ENCODE peak calls at places on chromosomes 4 and X, in four cellular contexts. P is K562, F is GM12878, W is HepG2. Z is an unnamed sample.

GRCh38 chrX:100643943-100644587 is at the start of gene SRPX2:
- DNase-seq in W (no peak), F (no peak), P (no peak), Z (no peak)

GRCh38 chr4:56200275-56200674 is 187.0 kb downstream of the AASDH start:
- DNase-seq in W (no peak), F (no peak), P (no peak), Z (no peak)

GRCh38 chr4:69858683-69859082 is 1.3 kb downstream of the SULT1E1 start:
- DNase-seq in W (no peak), F (no peak), P (no peak), Z (no peak)

GRCh38 chr4:86927843-86928395 is 6.9 kb upstream of the AFF1 start:
- DNase-seq in W (peak; percentile 87), P (no peak), F (no peak), Z (no peak)

GRCh38 chr4:131426023-131426758 is 1722.9 kb upstream of the PCDH10 start:
- DNase-seq in P (no peak), W (no peak), F (peak; percentile 13), Z (no peak)

GRCh38 chr4:31236635-31237173 is 516.5 kb downstream of the PCDH7 start:
- DNase-seq in F (no peak), P (no peak), W (no peak), Z (no peak)

GRCh38 chrX:154441984-154442707 is 1.8 kb upstream of the FAM50A start:
- DNase-seq in P (no peak), W (no peak), F (no peak), Z (no peak)

GRCh38 chr4:77232653-77233052 is 75.6 kb downstream of the CCNG2 start:
- DNase-seq in W (no peak), F (no peak), P (no peak), Z (no peak)

GRCh38 chr4:157221895-157222763 is 1.6 kb downstream of the GRIA2 start:
- DNase-seq in F (no peak), P (no peak), W (no peak), Z (peak; percentile 9)

GRCh38 chrX:107766470-107767140 is 9.0 kb downstream of the TSC22D3 start:
- DNase-seq in P (no peak), W (no peak), F (no peak), Z (no peak)

GRCh38 chrX:11579856-11580595 is 85.7 kb downstream of the ARHGAP6 start:
- DNase-seq in W (no peak), P (no peak), F (no peak), Z (no peak)

GRCh38 chrX:40109288-40110008 is 11.7 kb upstream of the BCOR start:
- DNase-seq in F (no peak), W (peak; percentile 49), P (peak; percentile 54), Z (peak; percentile 50)

GRCh38 chr4:45131020-45131419 is 404.7 kb upstream of the GNPDA2 start:
- DNase-seq in P (no peak), F (no peak), W (no peak), Z (no peak)

GRCh38 chrX:1466971-1467561 is 14.4 kb upstream of the ASMTL start:
- DNase-seq in F (no peak), W (no peak), P (no peak), Z (no peak)

GRCh38 chrX:41275661-41276609 is 58.0 kb upstream of the DDX3X start:
- DNase-seq in W (peak; percentile 21), F (no peak), P (peak; percentile 49), Z (peak; percentile 76)

GRCh38 chr4:123616970-123617392 is 220.4 kb downstream of the SPRY1 start:
- DNase-seq in P (no peak), W (no peak), F (no peak), Z (peak; percentile 17)

GRCh38 chrX:54695816-54696487 is 102.1 kb downstream of the ITIH6 start:
- DNase-seq in W (no peak), F (peak; percentile 27), P (no peak), Z (no peak)

GRCh38 chr4:14222630-14223029 is 595.1 kb upstream of the BOD1L1 start:
- DNase-seq in P (no peak), W (no peak), F (no peak), Z (no peak)

GRCh38 chr4:108034560-108034959 is 44.9 kb downstream of the HADH start:
- DNase-seq in P (no peak), W (no peak), F (no peak), Z (no peak)

GRCh38 chr4:105544517-105544916 is 7.9 kb upstream of the ARHGEF38 start:
- DNase-seq in W (no peak), F (no peak), P (no peak), Z (no peak)

GRCh38 chrX:72169008-72169728 is 12.4 kb upstream of the PIN4 start:
- DNase-seq in P (no peak), F (no peak), W (no peak), Z (no peak)

GRCh38 chrX:131273024-131273423 is 16.1 kb downstream of the IGSF1 start:
- DNase-seq in F (no peak), W (peak; percentile 25), P (no peak), Z (no peak)

GRCh38 chrX:49166914-49167739 is 4.6 kb downstream of the MAGIX start:
- DNase-seq in F (peak; percentile 51), W (no peak), P (peak; percentile 45), Z (no peak)

GRCh38 chrX:154458116-154458953 is at the start of gene PLXNA3:
- DNase-seq in P (peak; percentile 87), F (no peak), W (no peak), Z (peak; percentile 71)

GRCh38 chr4:1295405-1296055 is 5.8 kb downstream of the MAEA start:
- DNase-seq in P (no peak), W (no peak), F (no peak), Z (no peak)

GRCh38 chr4:36243355-36244256 is 708 bp downstream of the ARAP2 start:
- DNase-seq in F (no peak), P (no peak), W (no peak), Z (peak; percentile 29)

GRCh38 chr4:8189551-8190466 is 9.3 kb upstream of the SH3TC1 start:
- DNase-seq in P (no peak), W (no peak), F (no peak), Z (no peak)

GRCh38 chr4:109801895-109802319 is at the start of gene CFI:
- DNase-seq in W (peak; percentile 95), P (no peak), F (no peak), Z (no peak)

GRCh38 chr4:112953295-112953694 is 96.2 kb upstream of the ANK2 start:
- DNase-seq in W (no peak), P (no peak), F (no peak), Z (no peak)

GRCh38 chr4:168648929-168649328 is 152.1 kb downstream of the PALLD start:
- DNase-seq in P (no peak), F (no peak), W (no peak), Z (no peak)

GRCh38 chr4:170071196-170071595 is 18.6 kb downstream of the AADAT start:
- DNase-seq in F (no peak), W (no peak), P (no peak), Z (no peak)

GRCh38 chr4:25299476-25300203 is 12.9 kb upstream of the ZCCHC4 start:
- DNase-seq in P (no peak), W (peak; percentile 43), F (no peak), Z (no peak)

GRCh38 chr4:78056265-78057129 is 626 bp upstream of the FRAS1 start:
- DNase-seq in W (peak; percentile 92), F (no peak), P (peak; percentile 23), Z (peak; percentile 77)

DNA sequence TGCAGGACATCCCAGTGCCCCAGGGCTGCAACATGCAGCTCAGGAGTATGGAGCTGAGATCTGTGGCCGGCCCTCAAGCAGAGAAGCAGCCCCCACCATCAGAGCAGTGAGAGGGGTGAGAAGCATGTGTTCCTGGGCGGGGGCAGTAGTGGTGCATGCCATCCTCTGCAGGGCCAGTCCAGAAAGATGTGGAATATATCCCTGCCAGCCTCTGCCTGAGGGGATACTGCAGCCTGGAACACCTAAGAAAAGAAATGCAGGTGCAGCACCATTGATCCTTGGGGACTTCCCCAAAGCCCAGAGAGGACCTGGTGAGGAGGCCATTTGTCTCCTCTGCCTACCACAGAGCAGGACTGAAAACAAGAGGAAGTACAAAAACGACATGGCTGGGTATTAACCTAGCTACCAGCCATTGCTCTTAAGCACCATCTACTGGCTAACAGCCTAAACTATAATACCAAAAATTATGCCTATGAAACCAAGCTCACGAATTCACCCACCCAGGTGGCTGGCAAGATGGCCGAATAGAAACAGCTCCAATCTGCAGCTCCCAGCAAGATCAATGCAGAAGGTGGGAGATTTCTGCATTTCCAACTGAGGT is 158.8 kb downstream of the ADGRA3 start:
- DNase-seq in F (no peak), P (no peak), W (no peak), Z (peak; percentile 4)
- TF ChIP-seq FOXK2 in F (no peak), P (no peak), W (no peak), Z (no peak)

DNA sequence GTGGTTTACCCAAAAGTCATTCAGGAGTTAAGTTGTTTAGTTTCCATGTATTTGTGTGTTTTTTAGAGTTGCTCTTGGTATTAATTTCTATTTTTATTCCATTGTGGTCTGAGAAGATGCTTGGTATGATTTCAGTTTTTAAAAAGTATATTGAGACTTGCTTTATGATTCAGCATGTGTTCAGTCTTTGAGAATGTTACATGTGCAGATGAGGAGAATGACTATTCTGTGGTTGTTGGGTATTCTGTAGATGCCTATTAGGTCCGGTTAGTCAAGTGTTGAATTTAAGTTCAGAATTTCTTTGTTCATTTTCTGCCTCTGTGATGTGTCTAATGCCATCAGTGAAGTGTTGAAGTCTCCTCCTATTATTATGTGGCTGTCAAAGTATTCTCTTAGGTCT is 249.4 kb downstream of the ARHGAP10 start:
- DNase-seq in W (no peak), P (no peak), F (peak; percentile 57), Z (no peak)
- TF ChIP-seq SP1 in W (no peak), P (no peak), F (no peak), Z (no peak)

GRCh38 chr4:3788366-3788660 is 22.1 kb downstream of the ADRA2C start:
- DNase-seq in P (no peak), W (no peak), F (no peak), Z (no peak)

GRCh38 chr4:3790006-3790561 is 23.9 kb downstream of the ADRA2C start:
- DNase-seq in F (no peak), W (no peak), P (no peak), Z (no peak)

GRCh38 chr4:3786196-3786869 is 20.1 kb downstream of the ADRA2C start:
- DNase-seq in P (no peak), W (peak; percentile 59), F (no peak), Z (no peak)

GRCh38 chr4:3789587-3789986 is 23.4 kb downstream of the ADRA2C start:
- DNase-seq in W (no peak), P (no peak), F (no peak), Z (no peak)

DNA sequence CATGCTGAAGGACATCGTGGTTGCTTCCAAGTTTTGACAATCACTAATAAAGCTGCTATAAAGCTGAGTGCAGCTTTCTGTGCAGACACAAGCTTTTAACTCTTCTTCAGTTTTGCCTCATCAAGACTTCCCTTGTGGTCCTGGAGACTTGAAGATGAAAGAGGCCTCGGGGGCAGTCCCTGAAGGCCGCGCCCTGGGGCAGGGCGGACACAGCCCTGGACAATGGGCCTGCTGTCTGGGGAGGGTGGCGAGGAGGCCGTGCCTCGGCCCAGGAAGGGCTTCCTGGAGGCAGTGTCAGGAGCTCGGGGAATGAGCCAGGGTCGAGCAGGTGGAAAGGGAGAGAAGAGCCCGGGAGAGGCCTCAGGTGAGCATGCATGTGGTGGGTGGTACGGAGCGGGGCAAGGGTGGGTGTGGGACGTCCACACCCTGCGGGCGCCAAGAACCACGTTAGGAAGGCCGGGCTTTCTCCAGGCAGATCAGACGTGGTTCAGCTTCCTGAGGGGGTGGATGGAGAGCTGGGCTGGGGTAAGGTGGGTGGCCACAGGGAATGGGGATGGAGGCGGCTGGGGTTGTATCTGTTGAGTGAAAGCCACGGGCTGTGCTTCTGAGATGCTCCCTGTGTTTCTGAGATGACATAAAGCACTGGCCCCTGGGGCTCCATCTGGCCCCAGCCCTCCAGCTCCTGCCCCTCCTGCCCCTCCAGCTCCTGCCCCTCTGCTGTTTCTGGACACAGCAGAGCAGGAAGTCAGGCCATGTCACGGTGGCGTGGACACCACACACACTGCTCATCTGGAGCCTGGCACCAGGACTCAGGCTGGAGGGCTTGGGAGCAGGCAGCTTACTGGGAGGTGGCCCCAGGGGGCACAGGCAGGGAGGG is 21.5 kb downstream of the ADRA2C start:
- DNase-seq in P (no peak), W (no peak), F (no peak), Z (no peak)
- TF ChIP-seq FOXK2 in P (no peak), W (no peak), F (no peak), Z (no peak)

GRCh38 chrX:135416546-135416945 is 5.2 kb upstream of the SMIM10L2A start:
- DNase-seq in P (no peak), F (no peak), W (no peak), Z (no peak)
- TF ChIP-seq SP1 in P (no peak), F (no peak), W (no peak), Z (no peak)